ENCODE peak calls at places on chromosomes 6 and 20, in four cellular contexts. V is HFF-Myc, B is BJ, Q is HFFc6. A is an unnamed sample.

GRCh38 chr6:82268301-82268846 is 20.8 kb upstream of the IBTK start:
- DNase-seq in V (no peak), Q (no peak), B (no peak), A (no peak)

GRCh38 chr6:128204621-128205020 is 303.8 kb upstream of the THEMIS start:
- DNase-seq in V (no peak), Q (peak), B (peak), A (no peak)

GRCh38 chr20:20463933-20464374 is 96.0 kb downstream of the INSM1 start:
- DNase-seq in V (no peak), B (no peak), Q (no peak), A (no peak)

GRCh38 chr6:56708810-56709597 is 66.3 kb upstream of the DST start:
- DNase-seq in B (no peak), Q (peak), V (no peak), A (peak)

GRCh38 chr6:81800666-81801065 is 48.2 kb upstream of the TENT5A start:
- DNase-seq in B (no peak), V (no peak), Q (no peak), A (no peak)

GRCh38 chr6:28634406-28634757 is 108.7 kb downstream of the GPX5 start:
- DNase-seq in B (no peak), V (no peak), Q (no peak), A (no peak)

GRCh38 chr20:9035129-9035528 is 33.8 kb upstream of the PLCB4 start:
- DNase-seq in B (peak), Q (peak), V (peak), A (peak)

GRCh38 chr6:44642870-44643522 is 255.5 kb downstream of the CDC5L start:
- DNase-seq in B (no peak), V (no peak), Q (peak), A (no peak)

GRCh38 chr6:156980515-156980914 is 203.3 kb downstream of the ARID1B start:
- DNase-seq in B (no peak), V (no peak), Q (no peak), A (peak)

A was measured in H4.